ENCODE peak calls at places on chromosome 18, in four cellular contexts. One of them, this sample, is unnamed.

GRCh38 chr18:44744206-44745180 is 63.8 kb downstream of the SETBP1 start:
- DNase-seq in HepG2: no peak
- DNase-seq in HCT116: no peak
- DNase-seq in H1: peak; percentile 63
- DNase-seq in this sample: peak; percentile 14

GRCh38 chr18:39799010-39799409 is 2156.0 kb upstream of the PIK3C3 start:
- DNase-seq in HepG2: no peak
- DNase-seq in HCT116: no peak
- DNase-seq in H1: no peak
- DNase-seq in this sample: no peak

GRCh38 chr18:50107468-50107867 is 87.5 kb downstream of the MYO5B start:
- DNase-seq in HepG2: no peak
- DNase-seq in HCT116: no peak
- DNase-seq in H1: no peak
- DNase-seq in this sample: no peak

GRCh38 chr18:58580078-58580477 is 48.8 kb downstream of the ALPK2 start:
- DNase-seq in HepG2: no peak
- DNase-seq in HCT116: no peak
- DNase-seq in H1: no peak
- DNase-seq in this sample: no peak

GRCh38 chr18:49017813-49018552 is 67.2 kb upstream of the SMAD7 start:
- DNase-seq in HepG2: no peak
- DNase-seq in HCT116: no peak
- DNase-seq in H1: peak; percentile 39
- DNase-seq in this sample: no peak

GRCh38 chr18:48183613-48184012 is 225.6 kb downstream of the ZBTB7C start:
- DNase-seq in HepG2: no peak
- DNase-seq in HCT116: no peak
- DNase-seq in H1: no peak
- DNase-seq in this sample: no peak

GRCh38 chr18:57801379-57802165 is 1.5 kb downstream of the ATP8B1 start:
- DNase-seq in HepG2: no peak
- DNase-seq in HCT116: no peak
- DNase-seq in H1: peak; percentile 52
- DNase-seq in this sample: no peak

GRCh38 chr18:76530846-76531245 is 35.8 kb upstream of the ZNF516 start:
- DNase-seq in HepG2: no peak
- DNase-seq in HCT116: no peak
- DNase-seq in H1: no peak
- DNase-seq in this sample: no peak

GRCh38 chr18:63515279-63515678 is 26.9 kb upstream of the SERPINB12 start:
- DNase-seq in HepG2: no peak
- DNase-seq in HCT116: no peak
- DNase-seq in H1: no peak
- DNase-seq in this sample: no peak

GRCh38 chr18:62550746-62551145 is 27.9 kb downstream of the ZCCHC2 start:
- DNase-seq in HepG2: no peak
- DNase-seq in HCT116: no peak
- DNase-seq in H1: no peak
- DNase-seq in this sample: no peak

GRCh38 chr18:49733896-49734585 is 79.3 kb downstream of the ACAA2 start:
- DNase-seq in HepG2: no peak
- DNase-seq in HCT116: no peak
- DNase-seq in H1: no peak
- DNase-seq in this sample: no peak

GRCh38 chr18:26403451-26403850 is 144.9 kb downstream of the KCTD1 start:
- DNase-seq in HepG2: no peak
- DNase-seq in HCT116: no peak
- DNase-seq in H1: no peak
- DNase-seq in this sample: no peak

GRCh38 chr18:57698571-57699276 is 77.1 kb upstream of the NARS1 start:
- DNase-seq in HepG2: no peak
- DNase-seq in HCT116: no peak
- DNase-seq in H1: no peak
- DNase-seq in this sample: no peak

GRCh38 chr18:30970201-30970816 is 72.2 kb downstream of the DSC3 start:
- DNase-seq in HepG2: peak; percentile 31
- DNase-seq in HCT116: peak; percentile 63
- DNase-seq in H1: no peak
- DNase-seq in this sample: peak; percentile 60

GRCh38 chr18:63545094-63545493 is 2.9 kb downstream of the SERPINB12 start:
- DNase-seq in HepG2: no peak
- DNase-seq in HCT116: no peak
- DNase-seq in H1: no peak
- DNase-seq in this sample: no peak

GRCh38 chr18:830315-830901 is 18.4 kb upstream of the YES1 start:
- DNase-seq in HepG2: no peak
- DNase-seq in HCT116: no peak
- DNase-seq in H1: no peak
- DNase-seq in this sample: peak; percentile 84

GRCh38 chr18:57921708-57922107 is 118.6 kb upstream of the ATP8B1 start:
- DNase-seq in HepG2: peak; percentile 12
- DNase-seq in HCT116: peak; percentile 23
- DNase-seq in H1: no peak
- DNase-seq in this sample: peak; percentile 11

GRCh38 chr18:63992751-63993150 is 22.9 kb downstream of the SERPINB8 start:
- DNase-seq in HepG2: no peak
- DNase-seq in HCT116: no peak
- DNase-seq in H1: no peak
- DNase-seq in this sample: no peak

GRCh38 chr18:77366725-77367641 is 117.3 kb downstream of the GALR1 start:
- DNase-seq in HepG2: peak; percentile 97
- DNase-seq in HCT116: no peak
- DNase-seq in H1: no peak
- DNase-seq in this sample: no peak

GRCh38 chr18:27298215-27298804 is 113.2 kb upstream of the CHST9 start:
- DNase-seq in HepG2: peak; percentile 13
- DNase-seq in HCT116: no peak
- DNase-seq in H1: no peak
- DNase-seq in this sample: no peak

GRCh38 chr18:7236899-7237298 is 6.0 kb downstream of the LRRC30 start:
- DNase-seq in HepG2: no peak
- DNase-seq in HCT116: no peak
- DNase-seq in H1: no peak
- DNase-seq in this sample: no peak

GRCh38 chr18:9097349-9097748 is 5.2 kb upstream of the NDUFV2 start:
- DNase-seq in HepG2: no peak
- DNase-seq in HCT116: no peak
- DNase-seq in H1: no peak
- DNase-seq in this sample: no peak

GRCh38 chr18:58135170-58135569 is 91.1 kb downstream of the NEDD4L start:
- DNase-seq in HepG2: peak; percentile 32
- DNase-seq in HCT116: no peak
- DNase-seq in H1: no peak
- DNase-seq in this sample: no peak

GRCh38 chr18:48861181-48861715 is 89.5 kb downstream of the SMAD7 start:
- DNase-seq in HepG2: no peak
- DNase-seq in HCT116: no peak
- DNase-seq in H1: no peak
- DNase-seq in this sample: no peak

GRCh38 chr18:7000484-7001096 is 117.0 kb downstream of the LAMA1 start:
- DNase-seq in HepG2: peak; percentile 21
- DNase-seq in HCT116: no peak
- DNase-seq in H1: no peak
- DNase-seq in this sample: no peak

GRCh38 chr18:43422483-43422882 is 145.2 kb upstream of the SYT4 start:
- DNase-seq in HepG2: no peak
- DNase-seq in HCT116: no peak
- DNase-seq in H1: no peak
- DNase-seq in this sample: no peak

GRCh38 chr18:8051388-8051787 is 484.3 kb downstream of the PTPRM start:
- DNase-seq in HepG2: no peak
- DNase-seq in HCT116: no peak
- DNase-seq in H1: no peak
- DNase-seq in this sample: no peak

GRCh38 chr18:8699126-8699525 is 6.2 kb upstream of the MTCL1 start:
- DNase-seq in HepG2: no peak
- DNase-seq in HCT116: no peak
- DNase-seq in H1: no peak
- DNase-seq in this sample: no peak

GRCh38 chr18:21264651-21265050 is 22.6 kb downstream of the GREB1L start:
- DNase-seq in HepG2: peak; percentile 89
- DNase-seq in HCT116: no peak
- DNase-seq in H1: no peak
- DNase-seq in this sample: no peak

GRCh38 chr18:7590800-7591560 is 23.9 kb downstream of the PTPRM start:
- DNase-seq in HepG2: no peak
- DNase-seq in HCT116: no peak
- DNase-seq in H1: no peak
- DNase-seq in this sample: no peak

GRCh38 chr18:60935046-60935445 is 398.2 kb upstream of the CDH20 start:
- DNase-seq in HepG2: no peak
- DNase-seq in HCT116: no peak
- DNase-seq in H1: no peak
- DNase-seq in this sample: no peak

GRCh38 chr18:72543362-72544055 is 633 bp downstream of the CBLN2 start:
- DNase-seq in HepG2: no peak
- DNase-seq in HCT116: no peak
- DNase-seq in H1: peak; percentile 56
- DNase-seq in this sample: no peak

GRCh38 chr18:49517483-49517882 is 30.4 kb upstream of the C18orf32 start:
- DNase-seq in HepG2: no peak
- DNase-seq in HCT116: no peak
- DNase-seq in H1: no peak
- DNase-seq in this sample: no peak

GRCh38 chr18:64747803-64748202 is 598.9 kb upstream of the LINC00305 start:
- DNase-seq in HepG2: no peak
- DNase-seq in HCT116: no peak
- DNase-seq in H1: no peak
- DNase-seq in this sample: no peak

GRCh38 chr18:8721716-8722115 is 16.4 kb downstream of the MTCL1 start:
- DNase-seq in HepG2: peak; percentile 41
- DNase-seq in HCT116: peak; percentile 48
- DNase-seq in H1: no peak
- DNase-seq in this sample: no peak

GRCh38 chr18:72895548-72895947 is 27.8 kb upstream of the NETO1 start:
- DNase-seq in HepG2: no peak
- DNase-seq in HCT116: no peak
- DNase-seq in H1: no peak
- DNase-seq in this sample: no peak

GRCh38 chr18:13284330-13285027 is 65.9 kb downstream of the LDLRAD4 start:
- DNase-seq in HepG2: no peak
- DNase-seq in HCT116: no peak
- DNase-seq in H1: no peak
- DNase-seq in this sample: no peak
- TF ChIP-seq ATF3 in HepG2: no peak
- TF ChIP-seq ATF3 in HCT116: no peak
- TF ChIP-seq ATF3 in H1: no peak
- TF ChIP-seq ATF3 in this sample: no peak

DNA sequence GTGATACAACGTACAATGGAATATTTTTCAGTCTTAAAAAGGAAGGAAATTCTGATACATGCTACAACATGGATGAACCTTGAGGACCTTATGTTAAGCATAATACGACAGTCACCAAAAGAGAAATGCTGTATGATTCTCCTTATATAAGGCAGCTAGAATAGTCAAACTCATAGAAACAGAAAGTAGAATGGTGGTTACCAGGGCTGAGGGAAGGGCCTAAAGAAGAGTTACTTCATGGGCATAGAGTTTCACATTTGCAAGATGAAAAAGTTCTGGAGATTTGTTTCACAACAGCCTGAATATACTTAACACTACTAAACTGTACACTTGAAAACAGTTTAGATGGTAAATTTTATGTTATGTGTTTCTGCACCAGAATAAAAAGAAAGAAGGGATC is 113.3 kb downstream of the GALNT1 start:
- DNase-seq in HepG2: no peak
- DNase-seq in HCT116: no peak
- DNase-seq in H1: no peak
- DNase-seq in this sample: no peak
- TF ChIP-seq ATF3 in HepG2: no peak
- TF ChIP-seq ATF3 in HCT116: no peak
- TF ChIP-seq ATF3 in H1: no peak
- TF ChIP-seq ATF3 in this sample: no peak

GRCh38 chr18:37537868-37538525 is 27.6 kb downstream of the CELF4 start:
- DNase-seq in HepG2: peak; percentile 22
- DNase-seq in HCT116: peak; percentile 37
- DNase-seq in H1: peak; percentile 95
- DNase-seq in this sample: peak; percentile 85

GRCh38 chr18:37536646-37537045 is 29.0 kb downstream of the CELF4 start:
- DNase-seq in HepG2: no peak
- DNase-seq in HCT116: no peak
- DNase-seq in H1: no peak
- DNase-seq in this sample: no peak

GRCh38 chr18:37533647-37534565 is 31.7 kb downstream of the CELF4 start:
- DNase-seq in HepG2: no peak
- DNase-seq in HCT116: no peak
- DNase-seq in H1: no peak
- DNase-seq in this sample: no peak

GRCh38 chr18:37534627-37535026 is 31.0 kb downstream of the CELF4 start:
- DNase-seq in HepG2: no peak
- DNase-seq in HCT116: no peak
- DNase-seq in H1: no peak
- DNase-seq in this sample: no peak

DNA sequence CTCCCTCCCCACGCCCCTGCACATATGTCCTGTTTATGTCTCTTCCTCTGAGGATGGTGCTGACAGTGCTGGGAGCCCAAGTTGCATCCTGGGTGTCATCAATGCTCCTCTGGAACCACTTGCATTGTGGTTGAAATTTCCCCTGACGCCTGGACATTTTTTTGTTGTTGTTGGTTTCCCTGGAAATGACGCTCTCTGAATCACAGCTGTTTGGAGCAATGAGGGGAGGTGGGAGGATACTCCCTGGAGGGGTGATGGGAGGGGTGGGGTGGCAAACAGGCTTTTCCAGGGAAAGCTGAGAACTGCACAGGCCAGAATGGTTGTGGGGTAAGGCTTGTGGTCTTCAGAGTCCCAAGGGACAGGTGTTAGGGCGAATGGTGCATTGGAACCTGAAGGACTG is 29.6 kb downstream of the CELF4 start:
- DNase-seq in HepG2: no peak
- DNase-seq in HCT116: no peak
- DNase-seq in H1: no peak
- DNase-seq in this sample: no peak
- TF ChIP-seq ATF3 in HepG2: no peak
- TF ChIP-seq ATF3 in HCT116: no peak
- TF ChIP-seq ATF3 in H1: no peak
- TF ChIP-seq ATF3 in this sample: no peak

DNA sequence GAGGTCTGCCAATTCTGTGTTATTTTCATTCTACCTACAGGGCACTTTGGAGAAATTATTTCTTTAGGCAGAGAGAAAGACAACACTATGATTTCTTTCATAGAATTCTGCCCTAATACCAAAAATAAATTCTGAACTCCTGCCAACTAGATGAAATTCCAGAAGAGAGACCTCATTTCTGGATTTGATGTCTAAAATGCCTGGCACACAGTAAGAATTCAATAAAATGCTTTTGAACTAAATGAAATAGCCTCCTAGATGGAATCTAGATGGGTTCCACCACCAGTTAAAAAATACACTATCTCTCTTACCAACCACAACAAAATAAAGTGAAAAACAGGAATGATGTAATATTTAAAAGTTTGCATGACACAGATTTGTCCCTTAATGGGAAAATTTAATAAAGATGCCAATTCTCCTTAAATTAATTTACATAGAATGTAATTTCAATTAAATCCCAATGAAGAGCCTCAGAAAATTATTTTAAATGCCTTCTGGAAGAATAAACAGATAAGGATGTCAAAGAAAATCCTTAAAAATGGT is 75.0 kb downstream of the OSBPL1A start:
- DNase-seq in HepG2: no peak
- DNase-seq in HCT116: no peak
- DNase-seq in H1: no peak
- DNase-seq in this sample: no peak
- TF ChIP-seq ATF3 in HepG2: no peak
- TF ChIP-seq ATF3 in HCT116: no peak
- TF ChIP-seq ATF3 in H1: no peak
- TF ChIP-seq ATF3 in this sample: no peak

This sample was measured in K562.